ENCODE peak calls at places on chromosomes 3 and 15, in five cellular contexts. One of them, this sample, is unnamed.

GRCh38 chr3:88033088-88033487 is 25.7 kb downstream of the CGGBP1 start:
- DNase-seq in AG04450: no peak
- DNase-seq in Panc1: no peak
- DNase-seq in SJSA1: no peak
- DNase-seq in left kidney: no peak
- DNase-seq in this sample: no peak

GRCh38 chr3:194069421-194070219 is 66.3 kb upstream of the HES1 start:
- DNase-seq in AG04450: no peak
- DNase-seq in SJSA1: no peak
- DNase-seq in left kidney: no peak
- DNase-seq in Panc1: no peak
- DNase-seq in this sample: no peak

GRCh38 chr3:111577798-111578685 is 17.1 kb downstream of the ZBED2 start:
- DNase-seq in left kidney: peak
- DNase-seq in Panc1: no peak
- DNase-seq in AG04450: peak
- DNase-seq in SJSA1: no peak
- DNase-seq in this sample: peak

GRCh38 chr3:134373278-134373941 is 837 bp downstream of the AMOTL2 start:
- DNase-seq in AG04450: peak
- DNase-seq in SJSA1: peak
- DNase-seq in left kidney: peak
- DNase-seq in Panc1: no peak
- DNase-seq in this sample: peak

GRCh38 chr3:58657571-58658141 is 8.9 kb downstream of the FAM3D start:
- DNase-seq in left kidney: peak
- DNase-seq in Panc1: no peak
- DNase-seq in SJSA1: no peak
- DNase-seq in AG04450: no peak
- DNase-seq in this sample: no peak

GRCh38 chr3:144105542-144105941 is 133.9 kb downstream of the DIPK2A start:
- DNase-seq in left kidney: peak
- DNase-seq in Panc1: no peak
- DNase-seq in AG04450: no peak
- DNase-seq in SJSA1: no peak
- DNase-seq in this sample: no peak

GRCh38 chr3:122513386-122514122 is 1.2 kb downstream of the KPNA1 start:
- DNase-seq in Panc1: no peak
- DNase-seq in AG04450: no peak
- DNase-seq in left kidney: no peak
- DNase-seq in SJSA1: no peak
- DNase-seq in this sample: peak

GRCh38 chr15:83327041-83327440 is 42.6 kb upstream of the BNC1 start:
- DNase-seq in AG04450: no peak
- DNase-seq in SJSA1: no peak
- DNase-seq in left kidney: no peak
- DNase-seq in Panc1: no peak
- DNase-seq in this sample: peak

GRCh38 chr3:125185758-125186245 is 26.7 kb downstream of the SLC12A8 start:
- DNase-seq in left kidney: no peak
- DNase-seq in SJSA1: no peak
- DNase-seq in Panc1: no peak
- DNase-seq in AG04450: no peak
- DNase-seq in this sample: no peak

GRCh38 chr3:33060609-33061337 is 36.2 kb downstream of the GLB1 start:
- DNase-seq in Panc1: no peak
- DNase-seq in AG04450: no peak
- DNase-seq in SJSA1: no peak
- DNase-seq in left kidney: no peak
- DNase-seq in this sample: no peak

GRCh38 chr3:108305484-108306172 is 9.3 kb downstream of the HHLA2 start:
- DNase-seq in left kidney: no peak
- DNase-seq in SJSA1: no peak
- DNase-seq in Panc1: peak
- DNase-seq in AG04450: no peak
- DNase-seq in this sample: no peak

GRCh38 chr3:69547457-69548014 is 161.6 kb upstream of the FRMD4B start:
- DNase-seq in left kidney: no peak
- DNase-seq in AG04450: no peak
- DNase-seq in Panc1: no peak
- DNase-seq in SJSA1: no peak
- DNase-seq in this sample: no peak

GRCh38 chr3:114624676-114625181 is 330.9 kb downstream of the TIGIT start:
- DNase-seq in SJSA1: peak
- DNase-seq in AG04450: peak
- DNase-seq in left kidney: peak
- DNase-seq in Panc1: peak
- DNase-seq in this sample: peak

GRCh38 chr3:38251197-38251596 is 14.4 kb upstream of the SLC22A13 start:
- DNase-seq in left kidney: no peak
- DNase-seq in AG04450: no peak
- DNase-seq in Panc1: no peak
- DNase-seq in SJSA1: no peak
- DNase-seq in this sample: no peak

GRCh38 chr15:78906310-78906608 is 33.6 kb downstream of the MORF4L1 start:
- DNase-seq in AG04450: peak
- DNase-seq in left kidney: no peak
- DNase-seq in Panc1: peak
- DNase-seq in SJSA1: no peak
- DNase-seq in this sample: no peak

GRCh38 chr15:57510647-57511046 is 81.1 kb upstream of the MYZAP start:
- DNase-seq in SJSA1: no peak
- DNase-seq in AG04450: peak
- DNase-seq in Panc1: no peak
- DNase-seq in left kidney: peak
- DNase-seq in this sample: no peak

GRCh38 chr3:129975332-129976090 is 991 bp downstream of the TRH start:
- DNase-seq in left kidney: peak
- DNase-seq in AG04450: no peak
- DNase-seq in SJSA1: no peak
- DNase-seq in Panc1: no peak
- DNase-seq in this sample: peak

GRCh38 chr15:100713163-100713867 is 110.9 kb downstream of the ASB7 start:
- DNase-seq in SJSA1: peak
- DNase-seq in left kidney: no peak
- DNase-seq in Panc1: peak
- DNase-seq in AG04450: no peak
- DNase-seq in this sample: peak

GRCh38 chr3:116179091-116179490 is 266.2 kb downstream of the LSAMP start:
- DNase-seq in AG04450: peak
- DNase-seq in SJSA1: no peak
- DNase-seq in Panc1: no peak
- DNase-seq in left kidney: no peak
- DNase-seq in this sample: no peak

GRCh38 chr3:107675233-107675900 is 152.6 kb downstream of the BBX start:
- DNase-seq in Panc1: no peak
- DNase-seq in AG04450: no peak
- DNase-seq in left kidney: no peak
- DNase-seq in SJSA1: no peak
- DNase-seq in this sample: no peak

GRCh38 chr15:78335985-78336384 is 4.2 kb upstream of the CRABP1 start:
- DNase-seq in SJSA1: no peak
- DNase-seq in AG04450: no peak
- DNase-seq in Panc1: no peak
- DNase-seq in left kidney: no peak
- DNase-seq in this sample: no peak

GRCh38 chr15:72784233-72784876 is 797 bp upstream of the ADPGK start:
- DNase-seq in AG04450: peak
- DNase-seq in Panc1: peak
- DNase-seq in SJSA1: peak
- DNase-seq in left kidney: peak
- DNase-seq in this sample: peak

GRCh38 chr3:64623125-64623524 is 64.7 kb downstream of the ADAMTS9 start:
- DNase-seq in AG04450: no peak
- DNase-seq in left kidney: no peak
- DNase-seq in Panc1: no peak
- DNase-seq in SJSA1: no peak
- DNase-seq in this sample: peak

GRCh38 chr3:115321396-115321795 is 174.3 kb upstream of the ZBTB20 start:
- DNase-seq in SJSA1: no peak
- DNase-seq in left kidney: no peak
- DNase-seq in AG04450: no peak
- DNase-seq in Panc1: no peak
- DNase-seq in this sample: peak

GRCh38 chr3:168121175-168121853 is 25.6 kb upstream of the GOLIM4 start:
- DNase-seq in AG04450: no peak
- DNase-seq in Panc1: no peak
- DNase-seq in left kidney: no peak
- DNase-seq in SJSA1: no peak
- DNase-seq in this sample: no peak

This sample was measured in mesendoderm.